ENCODE peak calls at places on chromosomes 4 and X, in six cellular contexts. X is CD8-positive, alpha-beta memory T cell; D is left lung; Q is tibial artery; J is aorta; H is small intestine. V is an unnamed sample. For H3K36me3 and H3K4me1, the result is how much of the 10 kb centered on the place peaks cover.

GRCh38 chr4:71187399-71188196 is 151.2 kb upstream of the SLC4A4 start:
- DNase-seq in J (peak), X (peak), Q (peak), H (peak), D (peak), V (peak)

GRCh38 chr4:154084864-154085263 is 296.0 kb upstream of the SFRP2 start:
- DNase-seq in J (no peak), H (no peak), D (no peak), X (no peak), Q (no peak), V (no peak)

GRCh38 chr4:24266951-24267577 is 317.3 kb downstream of the DHX15 start:
- DNase-seq in Q (no peak), X (no peak), D (no peak), J (no peak), H (no peak), V (no peak)

GRCh38 chrX:40694833-40695232 is 40.5 kb downstream of the MED14 start:
- DNase-seq in X (no peak), D (no peak), J (no peak), Q (no peak), H (no peak), V (no peak)

GRCh38 chr4:89404530-89404929 is 96.9 kb upstream of the GPRIN3 start:
- DNase-seq in X (no peak), H (peak), Q (no peak), J (no peak), D (no peak), V (no peak)

GRCh38 chr4:123403205-123403604 is 6.6 kb downstream of the SPRY1 start:
- DNase-seq in J (no peak), X (no peak), H (no peak), Q (no peak), D (no peak), V (no peak)

GRCh38 chrX:154004315-154004714 is 15.4 kb downstream of the IRAK1 start:
- DNase-seq in Q (no peak), D (peak), X (no peak), H (no peak), J (no peak), V (no peak)

GRCh38 chrX:118215346-118215745 is 98.7 kb upstream of the KLHL13 start:
- DNase-seq in X (no peak), Q (no peak), D (no peak), J (no peak), H (no peak), V (no peak)

GRCh38 chrX:73855546-73855945 is 292.5 kb downstream of the CHIC1 start:
- DNase-seq in X (peak), D (no peak), Q (no peak), J (peak), H (peak), V (peak)

GRCh38 chr4:25704516-25704915 is 48.9 kb downstream of the SLC34A2 start:
- DNase-seq in X (no peak), J (no peak), Q (no peak), D (no peak), H (peak), V (no peak)

GRCh38 chr4:79178770-79179169 is 147.1 kb downstream of the NAA11 start:
- DNase-seq in H (no peak), X (no peak), J (no peak), Q (no peak), D (no peak), V (no peak)

GRCh38 chrX:20974326-20974725 is 399.9 kb upstream of the CNKSR2 start:
- DNase-seq in X (no peak), Q (no peak), D (no peak), H (no peak), J (no peak), V (no peak)

GRCh38 chrX:42093756-42094155 is 170.4 kb upstream of the CASK start:
- DNase-seq in X (no peak), D (no peak), J (no peak), Q (no peak), H (peak), V (no peak)

GRCh38 chrX:113400193-113400704 is 559.6 kb upstream of the AMOT start:
- DNase-seq in Q (no peak), H (no peak), D (no peak), X (no peak), J (no peak), V (no peak)

GRCh38 chrX:25144043-25144940 is 128.5 kb upstream of the ARX start:
- DNase-seq in D (no peak), J (peak), X (no peak), Q (peak), H (peak), V (peak)

GRCh38 chrX:140149761-140150160 is 184.4 kb upstream of the CXorf66 start:
- DNase-seq in J (no peak), D (no peak), Q (no peak), X (no peak), H (no peak), V (no peak)

GRCh38 chr4:129350800-129351199 is 254.8 kb downstream of the C4orf33 start:
- DNase-seq in Q (no peak), J (no peak), X (no peak), D (no peak), H (no peak), V (peak)

GRCh38 chrX:110384490-110384889 is 25.8 kb downstream of the RTL9 start:
- DNase-seq in X (no peak), D (no peak), Q (no peak), H (no peak), J (no peak), V (no peak)

GRCh38 chr4:113106076-113106475 is 56.6 kb downstream of the ANK2 start:
- DNase-seq in X (no peak), H (peak), D (no peak), Q (no peak), J (no peak), V (no peak)

GRCh38 chrX:38798956-38799355 is 2.3 kb upstream of the MID1IP1 start:
- DNase-seq in J (no peak), X (no peak), D (no peak), Q (no peak), H (no peak), V (no peak)

GRCh38 chr4:108433832-108434231 is 186.5 kb upstream of the RPL34 start:
- DNase-seq in Q (no peak), J (no peak), D (no peak), H (no peak), X (peak), V (no peak)

GRCh38 chr4:173769568-173769967 is 239.5 kb upstream of the HAND2 start:
- DNase-seq in H (no peak), D (no peak), J (no peak), Q (no peak), X (no peak), V (no peak)

GRCh38 chrX:69153060-69153730 is 12.1 kb downstream of the PJA1 start:
- DNase-seq in X (no peak), D (no peak), J (peak), H (no peak), Q (no peak), V (no peak)

GRCh38 chrX:63686878-63687714 is 97.9 kb downstream of the ARHGEF9 start:
- DNase-seq in H (peak), D (no peak), J (no peak), Q (no peak), X (peak), V (peak)

GRCh38 chr4:88442636-88443260 is 14.2 kb upstream of the HERC5 start:
- DNase-seq in D (no peak), H (no peak), X (no peak), Q (no peak), J (no peak), V (peak)

GRCh38 chr4:2244947-2245786 is 3.2 kb upstream of the HAUS3 start:
- DNase-seq in J (no peak), X (no peak), H (no peak), D (no peak), Q (no peak), V (no peak)

GRCh38 chrX:64206556-64207162 is 1.2 kb upstream of the AMER1 start:
- DNase-seq in H (no peak), X (no peak), Q (no peak), D (no peak), J (no peak), V (no peak)

GRCh38 chr4:185467101-185467500 is 4.4 kb downstream of the CCDC110 start:
- DNase-seq in H (no peak), Q (no peak), D (no peak), J (no peak), X (no peak), V (no peak)

GRCh38 chrX:153927686-153927935 is 1.5 kb upstream of the ARHGAP4 start:
- DNase-seq in X (no peak), Q (no peak), H (no peak), D (no peak), J (no peak), V (no peak)

DNA sequence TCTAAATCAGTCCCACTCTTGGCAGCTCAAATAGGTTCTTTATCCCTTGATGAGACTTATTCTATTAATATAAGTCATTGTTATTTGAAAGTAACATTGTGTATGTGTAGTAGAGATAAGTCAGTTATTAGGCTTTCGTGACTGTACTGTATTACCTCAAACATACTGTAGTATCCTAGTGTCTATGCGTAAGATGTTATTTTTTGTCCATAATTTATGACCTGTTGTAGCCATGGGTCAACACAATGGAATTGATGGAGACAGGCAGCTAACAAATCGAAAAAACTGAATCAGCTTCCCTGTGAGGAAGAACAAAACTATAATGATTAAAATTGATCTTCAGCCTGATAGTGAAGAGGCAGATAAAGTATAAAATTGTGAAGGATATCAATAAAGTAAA is 41.8 kb downstream of the CLCN3 start:
- DNase-seq in H (no peak), Q (no peak), X (no peak), D (no peak), J (no peak), V (no peak)
- H3K36me3 ChIP-seq in H (under half), Q (under half), X (under half), D (under half), J (under half), V (under half)

GRCh38 chr4:147791870-147792269 is 60.0 kb downstream of the ARHGAP10 start:
- DNase-seq in H (no peak), Q (no peak), X (no peak), D (no peak), J (no peak), V (no peak)
- H3K4me1 ChIP-seq in H (under half), Q (under half), X (under half), D (under half), J (under half), V (under half)

DNA sequence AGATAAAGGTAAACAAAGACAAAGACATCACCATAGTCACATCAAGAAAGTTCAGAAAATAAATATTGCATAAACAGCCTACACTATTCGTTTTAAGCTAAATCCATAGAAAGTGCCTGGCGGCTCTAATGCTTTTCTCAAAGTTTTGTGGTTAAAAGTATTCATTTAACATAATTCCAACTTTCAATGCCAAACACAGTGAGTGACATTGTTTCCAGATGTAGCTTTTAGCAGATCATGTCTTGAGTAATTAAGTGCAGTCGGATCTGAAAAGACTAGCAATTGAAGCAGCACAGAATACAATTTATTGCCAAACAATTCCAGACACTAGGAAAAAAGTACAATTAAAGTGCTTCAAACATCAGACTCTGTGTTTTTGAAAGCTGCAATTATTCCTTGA is 287.1 kb upstream of the ADGRL3 start:
- DNase-seq in H (no peak), D (no peak), X (no peak), Q (no peak), J (no peak), V (no peak)
- H3K36me3 ChIP-seq in H (under half), D (under half), X (under half), Q (under half), J (under half), V (under half)

DNA sequence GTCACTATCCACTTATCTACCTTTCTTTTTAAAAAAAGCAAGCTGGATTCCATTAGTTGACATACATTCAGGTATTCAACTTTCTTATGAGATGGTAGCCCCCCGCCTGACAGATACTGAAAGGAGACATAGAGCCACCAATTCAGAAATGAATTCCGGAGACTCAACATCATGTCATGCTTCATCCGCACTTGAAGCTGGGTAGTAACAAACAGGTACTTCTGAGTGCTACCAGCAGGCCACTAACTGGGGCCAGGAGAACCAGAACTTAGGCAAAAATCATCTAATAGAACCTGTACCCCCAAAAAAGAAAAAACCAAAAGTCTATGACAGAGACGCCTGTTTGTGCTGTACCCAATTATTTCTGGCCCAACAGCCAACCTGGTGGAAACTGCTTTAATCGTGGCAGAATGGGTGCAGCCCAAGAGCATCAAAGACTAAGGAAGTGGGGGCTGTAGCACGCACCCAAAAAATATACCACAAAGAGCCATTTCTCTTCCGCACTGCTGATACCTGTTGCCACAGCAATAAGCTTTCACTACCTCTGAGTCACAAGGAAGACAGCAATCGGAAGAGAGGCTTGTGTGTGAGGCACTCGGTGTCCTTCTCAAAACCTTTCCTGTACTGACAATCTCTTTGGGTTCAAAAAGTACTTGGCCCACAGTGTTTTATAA is 84.8 kb downstream of the AFAP1 start:
- DNase-seq in Q (no peak), H (peak), J (no peak), D (no peak), X (peak), V (no peak)
- H3K4me1 ChIP-seq in Q (under half), H (under half), J (under half), D (under half), X (half or more), V (under half)

GRCh38 chr4:105373324-105373723 is 100.5 kb downstream of the PPA2 start:
- DNase-seq in D (no peak), J (no peak), H (no peak), X (no peak), Q (no peak), V (no peak)
- H3K36me3 ChIP-seq in D (under half), J (under half), H (under half), X (under half), Q (under half), V (under half)

DNA sequence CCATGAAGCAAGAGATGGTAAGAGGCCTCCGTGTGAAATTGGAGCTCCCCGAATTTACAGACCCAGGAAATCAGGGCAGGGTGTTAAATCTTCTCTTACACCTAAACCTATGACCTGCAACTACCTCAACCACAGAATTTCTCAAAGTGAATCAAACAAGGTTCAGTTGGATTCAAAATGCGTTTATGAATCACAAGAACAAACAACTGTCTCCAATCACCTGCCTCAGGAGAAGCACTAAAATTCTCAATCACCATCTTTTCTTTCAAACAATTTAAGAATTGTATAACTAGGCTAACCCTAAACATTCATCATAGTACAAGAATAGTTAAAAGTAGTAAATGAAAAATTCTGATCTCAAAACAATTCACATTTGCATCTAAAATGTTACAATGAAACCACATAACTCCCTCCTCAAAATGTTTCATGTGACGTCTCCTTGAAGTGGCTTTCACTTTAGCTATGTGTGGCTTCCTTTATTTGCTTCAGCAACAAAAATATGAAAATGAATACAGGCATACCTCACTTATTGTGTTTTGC is 19.2 kb downstream of the PPP3CA start:
- DNase-seq in H (peak), D (no peak), J (no peak), Q (no peak), X (peak), V (no peak)
- H3K4me1 ChIP-seq in H (under half), D (under half), J (under half), Q (under half), X (under half), V (under half)

GRCh38 chr4:3523628-3524221 is 8.5 kb downstream of the LRPAP1 start:
- DNase-seq in J (peak), X (no peak), D (peak), Q (peak), H (no peak), V (no peak)

GRCh38 chr4:3522326-3522640 is 9.9 kb downstream of the LRPAP1 start:
- DNase-seq in Q (peak), D (no peak), X (no peak), J (peak), H (no peak), V (no peak)

GRCh38 chr4:3524349-3524748 is 7.9 kb downstream of the LRPAP1 start:
- DNase-seq in X (no peak), Q (peak), J (peak), H (no peak), D (peak), V (no peak)

GRCh38 chr4:3522651-3523050 is 9.6 kb downstream of the LRPAP1 start:
- DNase-seq in D (peak), X (no peak), J (peak), H (no peak), Q (peak), V (no peak)

GRCh38 chr4:3523146-3523627 is 9.0 kb downstream of the LRPAP1 start:
- DNase-seq in Q (no peak), J (peak), H (no peak), D (no peak), X (no peak), V (no peak)
- H3K36me3 ChIP-seq in Q (half or more), J (under half), H (under half), D (under half), X (under half), V (half or more)

DNA sequence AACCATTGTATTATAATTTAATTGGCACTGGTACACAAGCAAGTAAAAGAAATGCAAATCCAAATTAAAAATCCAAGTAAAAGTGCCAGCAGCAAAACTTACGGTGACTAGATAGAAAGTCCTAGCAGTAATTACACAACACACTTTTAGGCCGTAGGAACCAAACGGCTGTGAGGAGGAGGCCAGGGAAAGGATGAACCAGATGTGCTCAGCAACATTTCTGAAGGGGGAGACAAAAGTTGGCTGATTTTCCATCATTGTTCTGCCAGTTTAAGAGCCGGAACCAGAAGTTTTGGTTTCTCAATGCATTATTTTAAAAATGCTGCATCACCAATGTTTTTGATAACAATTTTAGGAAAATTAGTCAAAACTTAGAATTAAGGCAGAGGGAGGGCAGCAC is 68.7 kb upstream of the ENPP6 start:
- DNase-seq in D (no peak), J (no peak), H (no peak), X (no peak), Q (no peak), V (no peak)
- H3K4me1 ChIP-seq in D (under half), J (under half), H (under half), X (under half), Q (under half), V (under half)

GRCh38 chr4:768995-769394 is 56.9 kb downstream of the CPLX1 start:
- DNase-seq in D (peak), J (no peak), Q (no peak), H (no peak), X (no peak), V (no peak)

GRCh38 chr4:766152-766515 is 59.8 kb downstream of the CPLX1 start:
- DNase-seq in H (no peak), D (no peak), Q (no peak), J (no peak), X (no peak), V (no peak)

GRCh38 chr4:764405-765169 is 59.0 kb downstream of the PCGF3 start:
- DNase-seq in Q (no peak), X (no peak), H (no peak), J (no peak), D (peak), V (no peak)

GRCh38 chr4:768076-768475 is 57.9 kb downstream of the CPLX1 start:
- DNase-seq in D (peak), Q (no peak), X (no peak), H (no peak), J (no peak), V (no peak)

DNA sequence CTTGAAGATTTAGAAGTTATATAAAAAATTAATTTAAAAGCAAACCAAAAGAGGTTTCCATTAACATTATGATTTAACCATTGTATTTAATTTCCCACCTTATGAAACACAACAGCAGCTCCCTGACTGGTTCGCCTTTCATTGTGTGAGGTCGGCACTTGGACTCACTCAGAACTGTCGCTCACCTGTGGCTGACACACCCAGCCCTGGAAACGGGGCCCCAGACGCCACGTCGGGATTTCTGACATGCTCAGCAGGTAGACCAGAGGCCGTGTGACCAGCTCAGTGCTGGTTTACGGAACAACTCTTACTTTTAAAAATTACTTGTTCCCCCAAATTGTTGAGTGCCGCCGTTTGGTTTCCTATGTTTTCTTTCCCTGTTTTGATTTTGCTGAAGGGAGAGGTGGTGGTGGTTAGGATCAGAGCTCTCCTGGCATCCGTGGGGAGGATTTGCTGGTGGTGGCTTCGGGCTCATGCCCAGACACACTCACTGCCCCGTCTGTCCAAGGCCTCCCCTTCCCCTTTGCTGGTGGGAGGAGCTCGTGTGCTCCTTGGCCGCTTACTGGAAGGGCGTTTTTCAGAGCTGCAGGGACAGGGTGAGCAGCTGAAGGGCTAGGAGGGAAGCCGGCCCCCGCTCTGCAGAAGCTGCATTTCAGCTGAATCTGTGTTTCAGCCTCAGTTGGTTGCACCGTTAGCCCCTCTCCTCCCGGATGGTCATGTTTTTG is 59.2 kb downstream of the CPLX1 start:
- DNase-seq in J (no peak), H (peak), Q (no peak), D (peak), X (no peak), V (no peak)
- H3K36me3 ChIP-seq in J (under half), H (under half), Q (half or more), D (under half), X (under half), V (half or more)

V was measured in BE2C.